ENCODE peak calls at places on chromosomes 6 and 20, in five cellular contexts. One of them, this sample, is unnamed.

GRCh38 chr20:10710995-10711775 is 37.4 kb upstream of the JAG1 start:
- DNase-seq in COR-L47: no peak
- DNase-seq in mesothelial cell of epicardium: no peak
- DNase-seq in left ventricle myocardium superior: no peak
- DNase-seq in colonic mucosa: no peak
- DNase-seq in this sample: peak; percentile 53

GRCh38 chr6:57089265-57089664 is 723 bp upstream of the ZNF451 start:
- DNase-seq in COR-L47: peak; percentile 26
- DNase-seq in colonic mucosa: no peak
- DNase-seq in mesothelial cell of epicardium: no peak
- DNase-seq in left ventricle myocardium superior: no peak
- DNase-seq in this sample: no peak

GRCh38 chr6:149897015-149897697 is 757 bp downstream of the RAET1E start:
- DNase-seq in COR-L47: no peak
- DNase-seq in colonic mucosa: peak; percentile 75
- DNase-seq in left ventricle myocardium superior: peak; percentile 85
- DNase-seq in mesothelial cell of epicardium: no peak
- DNase-seq in this sample: peak; percentile 84

GRCh38 chr6:86856937-86857563 is 80.3 kb upstream of the HTR1E start:
- DNase-seq in colonic mucosa: peak; percentile 30
- DNase-seq in COR-L47: no peak
- DNase-seq in mesothelial cell of epicardium: peak; percentile 45
- DNase-seq in left ventricle myocardium superior: no peak
- DNase-seq in this sample: peak; percentile 47

GRCh38 chr20:51759769-51760510 is 8.2 kb downstream of the ATP9A start:
- DNase-seq in colonic mucosa: no peak
- DNase-seq in mesothelial cell of epicardium: no peak
- DNase-seq in COR-L47: no peak
- DNase-seq in left ventricle myocardium superior: no peak
- DNase-seq in this sample: no peak

GRCh38 chr20:58233881-58234528 is 5.6 kb upstream of the ANKRD60 start:
- DNase-seq in mesothelial cell of epicardium: peak; percentile 62
- DNase-seq in COR-L47: no peak
- DNase-seq in colonic mucosa: peak; percentile 55
- DNase-seq in left ventricle myocardium superior: peak; percentile 41
- DNase-seq in this sample: no peak

GRCh38 chr6:130020106-130020851 is 1.9 kb downstream of the L3MBTL3 start:
- DNase-seq in COR-L47: no peak
- DNase-seq in colonic mucosa: peak; percentile 48
- DNase-seq in left ventricle myocardium superior: peak; percentile 56
- DNase-seq in mesothelial cell of epicardium: peak; percentile 45
- DNase-seq in this sample: peak; percentile 64

GRCh38 chr20:60371456-60371855 is 413.2 kb downstream of the CDH26 start:
- DNase-seq in mesothelial cell of epicardium: no peak
- DNase-seq in colonic mucosa: no peak
- DNase-seq in COR-L47: peak; percentile 5
- DNase-seq in left ventricle myocardium superior: no peak
- DNase-seq in this sample: no peak

GRCh38 chr20:48275737-48276342 is 490.6 kb upstream of the SULF2 start:
- DNase-seq in colonic mucosa: no peak
- DNase-seq in mesothelial cell of epicardium: no peak
- DNase-seq in left ventricle myocardium superior: no peak
- DNase-seq in COR-L47: no peak
- DNase-seq in this sample: no peak

GRCh38 chr6:38136547-38136946 is 317.0 kb downstream of the ZFAND3 start:
- DNase-seq in mesothelial cell of epicardium: no peak
- DNase-seq in COR-L47: no peak
- DNase-seq in colonic mucosa: no peak
- DNase-seq in left ventricle myocardium superior: no peak
- DNase-seq in this sample: no peak

GRCh38 chr20:49384437-49385434 is 97.7 kb downstream of the KCNB1 start:
- DNase-seq in colonic mucosa: peak; percentile 76
- DNase-seq in left ventricle myocardium superior: peak; percentile 80
- DNase-seq in COR-L47: peak; percentile 69
- DNase-seq in mesothelial cell of epicardium: peak; percentile 80
- DNase-seq in this sample: peak; percentile 64

GRCh38 chr20:58829531-58829941 is 21.2 kb downstream of the GNAS-AS1 start:
- DNase-seq in colonic mucosa: no peak
- DNase-seq in COR-L47: peak; percentile 35
- DNase-seq in mesothelial cell of epicardium: no peak
- DNase-seq in left ventricle myocardium superior: peak; percentile 62
- DNase-seq in this sample: no peak

GRCh38 chr6:130215526-130215925 is 7.2 kb downstream of the SAMD3 start:
- DNase-seq in left ventricle myocardium superior: no peak
- DNase-seq in colonic mucosa: no peak
- DNase-seq in COR-L47: no peak
- DNase-seq in mesothelial cell of epicardium: no peak
- DNase-seq in this sample: no peak

GRCh38 chr20:17502105-17502504 is 29.1 kb downstream of the BFSP1 start:
- DNase-seq in left ventricle myocardium superior: no peak
- DNase-seq in colonic mucosa: no peak
- DNase-seq in COR-L47: no peak
- DNase-seq in mesothelial cell of epicardium: peak; percentile 6
- DNase-seq in this sample: peak; percentile 8

GRCh38 chr20:33650753-33651561 is 11.2 kb upstream of the C20orf144 start:
- DNase-seq in left ventricle myocardium superior: no peak
- DNase-seq in mesothelial cell of epicardium: no peak
- DNase-seq in colonic mucosa: peak; percentile 62
- DNase-seq in COR-L47: no peak
- DNase-seq in this sample: no peak

GRCh38 chr6:13517116-13517515 is 29.7 kb upstream of the GFOD1 start:
- DNase-seq in left ventricle myocardium superior: no peak
- DNase-seq in COR-L47: no peak
- DNase-seq in colonic mucosa: no peak
- DNase-seq in mesothelial cell of epicardium: no peak
- DNase-seq in this sample: no peak

GRCh38 chr20:47249913-47250312 is 106.6 kb downstream of the ZMYND8 start:
- DNase-seq in COR-L47: no peak
- DNase-seq in mesothelial cell of epicardium: no peak
- DNase-seq in left ventricle myocardium superior: no peak
- DNase-seq in colonic mucosa: no peak
- DNase-seq in this sample: no peak

GRCh38 chr6:82246802-82247633 is 526 bp downstream of the IBTK start:
- DNase-seq in COR-L47: peak; percentile 52
- DNase-seq in mesothelial cell of epicardium: no peak
- DNase-seq in colonic mucosa: peak; percentile 68
- DNase-seq in left ventricle myocardium superior: peak; percentile 70
- DNase-seq in this sample: no peak

GRCh38 chr6:100116409-100117194 is 122.6 kb upstream of the MCHR2 start:
- DNase-seq in mesothelial cell of epicardium: peak; percentile 47
- DNase-seq in left ventricle myocardium superior: no peak
- DNase-seq in COR-L47: peak; percentile 61
- DNase-seq in colonic mucosa: peak; percentile 22
- DNase-seq in this sample: no peak

GRCh38 chr6:164870175-164870574 is 439.2 kb downstream of the C6orf118 start:
- DNase-seq in mesothelial cell of epicardium: no peak
- DNase-seq in left ventricle myocardium superior: no peak
- DNase-seq in colonic mucosa: no peak
- DNase-seq in COR-L47: no peak
- DNase-seq in this sample: no peak

GRCh38 chr20:50303573-50304500 is 113.2 kb downstream of the CEBPB start:
- DNase-seq in colonic mucosa: peak; percentile 83
- DNase-seq in mesothelial cell of epicardium: peak; percentile 81
- DNase-seq in COR-L47: peak; percentile 52
- DNase-seq in left ventricle myocardium superior: peak; percentile 90
- DNase-seq in this sample: peak; percentile 86

GRCh38 chr20:63070301-63070625 is 63.5 kb upstream of the BHLHE23 start:
- DNase-seq in colonic mucosa: no peak
- DNase-seq in mesothelial cell of epicardium: no peak
- DNase-seq in COR-L47: no peak
- DNase-seq in left ventricle myocardium superior: peak; percentile 12
- DNase-seq in this sample: no peak